ENCODE peak calls at places on chromosomes 4 and X, in eight cellular contexts. Q is choroid plexus epithelial cell; O is NCI-H460; V is stimulated activated CD8-positive, alpha-beta memory T cell treated with anti-CD3 and anti-CD28 coated beads, Interleukin-7, amount 100 ng/mL, for 4 hours; F is endothelial cell; G is H54; Y is stimulated activated CD4-positive, alpha-beta T cell treated with anti-CD3 and anti-CD28 coated beads, Interleukin-1b, Interleukin-23, amount 100 ng/mL, for 24 hours; L is BJ. D is an unnamed sample.
A peak's percentile ranks its signal among the peaks of the same experiment; 100 is the strongest.

GRCh38 chrX:115344885-115345653 is 55.6 kb downstream of the LUZP4 start:
- DNase-seq in Y (no peak), Q (peak; percentile 98), V (no peak), F (peak; percentile 22), L (peak; percentile 71), O (peak; percentile 34), G (peak; percentile 77), D (peak; percentile 96)

GRCh38 chrX:120380699-120381098 is 18.8 kb downstream of the ATP1B4 start:
- DNase-seq in F (peak; percentile 4), Q (peak; percentile 16), Y (no peak), L (no peak), G (no peak), O (peak; percentile 26), V (no peak), D (peak; percentile 5)

GRCh38 chrX:130649738-130650137 is 248.0 kb downstream of the RBMX2 start:
- DNase-seq in G (no peak), O (no peak), Q (no peak), F (no peak), L (no peak), V (no peak), Y (no peak), D (no peak)

GRCh38 chr4:7105261-7105660 is 37.4 kb upstream of the GRPEL1 start:
- DNase-seq in G (no peak), O (no peak), Q (peak; percentile 34), L (no peak), Y (no peak), V (no peak), F (no peak), D (no peak)

GRCh38 chr4:165810726-165811125 is 62.3 kb upstream of the TLL1 start:
- DNase-seq in Q (peak; percentile 16), O (no peak), F (no peak), G (peak; percentile 7), Y (no peak), L (no peak), V (no peak), D (no peak)

GRCh38 chrX:38935561-38935960 is 134.3 kb downstream of the MID1IP1 start:
- DNase-seq in Q (no peak), O (no peak), V (no peak), L (no peak), F (no peak), Y (no peak), G (no peak), D (no peak)

GRCh38 chrX:9824554-9824953 is 38.3 kb downstream of the SHROOM2 start:
- DNase-seq in L (no peak), Q (peak; percentile 14), G (no peak), V (no peak), F (no peak), Y (no peak), O (no peak), D (no peak)

GRCh38 chrX:153689654-153690465 is 2.1 kb downstream of the SLC6A8 start:
- DNase-seq in Y (no peak), G (no peak), L (no peak), Q (no peak), F (peak; percentile 41), O (no peak), V (no peak), D (no peak)

GRCh38 chr4:2962099-2962455 is 1.1 kb downstream of the NOP14 start:
- DNase-seq in O (no peak), Q (no peak), L (no peak), F (no peak), Y (no peak), G (no peak), V (no peak), D (no peak)

D was measured in astrocyte of the spinal cord.